ENCODE peak calls at places on chromosomes 3 and 15, in nine cellular contexts. One of them, this sample, is unnamed.

GRCh38 chr15:47570044-47570443 is 147.3 kb upstream of the SEMA6D start:
- DNase-seq in DND-41: no peak
- DNase-seq in HFF-Myc: no peak
- DNase-seq in stomach: no peak
- DNase-seq in AG10803: no peak
- DNase-seq in neural crest cell: no peak
- DNase-seq in GM06990: no peak
- DNase-seq in coronary artery: no peak
- DNase-seq in GM10248: no peak
- DNase-seq in this sample: no peak

GRCh38 chr3:186826978-186827857 is 15.3 kb upstream of the ADIPOQ start:
- DNase-seq in DND-41: peak
- DNase-seq in HFF-Myc: no peak
- DNase-seq in stomach: peak
- DNase-seq in AG10803: peak
- DNase-seq in neural crest cell: peak
- DNase-seq in GM06990: peak
- DNase-seq in coronary artery: peak
- DNase-seq in GM10248: peak
- DNase-seq in this sample: no peak

GRCh38 chr3:114350690-114351089 is 56.9 kb downstream of the TIGIT start:
- DNase-seq in DND-41: no peak
- DNase-seq in HFF-Myc: no peak
- DNase-seq in stomach: no peak
- DNase-seq in AG10803: no peak
- DNase-seq in neural crest cell: no peak
- DNase-seq in GM06990: no peak
- DNase-seq in coronary artery: no peak
- DNase-seq in GM10248: no peak
- DNase-seq in this sample: no peak

GRCh38 chr15:89408512-89409183 is 74.0 kb upstream of the POLG start:
- DNase-seq in DND-41: no peak
- DNase-seq in HFF-Myc: no peak
- DNase-seq in stomach: no peak
- DNase-seq in AG10803: no peak
- DNase-seq in neural crest cell: no peak
- DNase-seq in GM06990: no peak
- DNase-seq in coronary artery: no peak
- DNase-seq in GM10248: no peak
- DNase-seq in this sample: no peak

GRCh38 chr3:55629432-55629831 is 142.3 kb upstream of the WNT5A start:
- DNase-seq in DND-41: no peak
- DNase-seq in HFF-Myc: no peak
- DNase-seq in stomach: peak
- DNase-seq in AG10803: no peak
- DNase-seq in neural crest cell: no peak
- DNase-seq in GM06990: no peak
- DNase-seq in coronary artery: no peak
- DNase-seq in GM10248: no peak
- DNase-seq in this sample: no peak

GRCh38 chr15:72784233-72784876 is 797 bp upstream of the ADPGK start:
- DNase-seq in DND-41: peak
- DNase-seq in HFF-Myc: peak
- DNase-seq in stomach: no peak
- DNase-seq in AG10803: peak
- DNase-seq in neural crest cell: peak
- DNase-seq in GM06990: no peak
- DNase-seq in coronary artery: no peak
- DNase-seq in GM10248: peak
- DNase-seq in this sample: peak

GRCh38 chr3:146594843-146595482 is 10.2 kb downstream of the PLSCR5 start:
- DNase-seq in DND-41: no peak
- DNase-seq in HFF-Myc: no peak
- DNase-seq in stomach: no peak
- DNase-seq in AG10803: peak
- DNase-seq in neural crest cell: no peak
- DNase-seq in GM06990: no peak
- DNase-seq in coronary artery: no peak
- DNase-seq in GM10248: no peak
- DNase-seq in this sample: no peak

GRCh38 chr3:122427857-122428471 is 12.1 kb upstream of the WDR5B start:
- DNase-seq in DND-41: no peak
- DNase-seq in HFF-Myc: no peak
- DNase-seq in stomach: no peak
- DNase-seq in AG10803: no peak
- DNase-seq in neural crest cell: no peak
- DNase-seq in GM06990: peak
- DNase-seq in coronary artery: no peak
- DNase-seq in GM10248: no peak
- DNase-seq in this sample: no peak

GRCh38 chr15:42087460-42087859 is 6.9 kb downstream of the PLA2G4D start:
- DNase-seq in DND-41: no peak
- DNase-seq in HFF-Myc: no peak
- DNase-seq in stomach: peak
- DNase-seq in AG10803: no peak
- DNase-seq in neural crest cell: no peak
- DNase-seq in GM06990: no peak
- DNase-seq in coronary artery: no peak
- DNase-seq in GM10248: no peak
- DNase-seq in this sample: no peak

GRCh38 chr15:39799552-39800011 is 16.9 kb upstream of the FSIP1 start:
- DNase-seq in DND-41: no peak
- DNase-seq in HFF-Myc: no peak
- DNase-seq in stomach: no peak
- DNase-seq in AG10803: no peak
- DNase-seq in neural crest cell: no peak
- DNase-seq in GM06990: no peak
- DNase-seq in coronary artery: no peak
- DNase-seq in GM10248: no peak
- DNase-seq in this sample: no peak

GRCh38 chr3:169891886-169892285 is 19.5 kb upstream of the SAMD7 start:
- DNase-seq in DND-41: no peak
- DNase-seq in HFF-Myc: no peak
- DNase-seq in stomach: no peak
- DNase-seq in AG10803: no peak
- DNase-seq in neural crest cell: no peak
- DNase-seq in GM06990: no peak
- DNase-seq in coronary artery: no peak
- DNase-seq in GM10248: no peak
- DNase-seq in this sample: no peak

GRCh38 chr3:11362600-11362999 is 90.4 kb downstream of the ATG7 start:
- DNase-seq in DND-41: no peak
- DNase-seq in HFF-Myc: no peak
- DNase-seq in stomach: no peak
- DNase-seq in AG10803: peak
- DNase-seq in neural crest cell: no peak
- DNase-seq in GM06990: no peak
- DNase-seq in coronary artery: no peak
- DNase-seq in GM10248: no peak
- DNase-seq in this sample: peak

GRCh38 chr15:99502182-99502581 is 63.6 kb upstream of the MEF2A start:
- DNase-seq in DND-41: no peak
- DNase-seq in HFF-Myc: no peak
- DNase-seq in stomach: no peak
- DNase-seq in AG10803: no peak
- DNase-seq in neural crest cell: no peak
- DNase-seq in GM06990: peak
- DNase-seq in coronary artery: no peak
- DNase-seq in GM10248: peak
- DNase-seq in this sample: no peak

GRCh38 chr15:90375071-90375470 is 13.0 kb upstream of the IQGAP1 start:
- DNase-seq in DND-41: no peak
- DNase-seq in HFF-Myc: no peak
- DNase-seq in stomach: no peak
- DNase-seq in AG10803: no peak
- DNase-seq in neural crest cell: no peak
- DNase-seq in GM06990: no peak
- DNase-seq in coronary artery: no peak
- DNase-seq in GM10248: no peak
- DNase-seq in this sample: no peak

GRCh38 chr3:99172736-99173657 is 271.5 kb upstream of the DCBLD2 start:
- DNase-seq in DND-41: peak
- DNase-seq in HFF-Myc: peak
- DNase-seq in stomach: peak
- DNase-seq in AG10803: peak
- DNase-seq in neural crest cell: peak
- DNase-seq in GM06990: peak
- DNase-seq in coronary artery: no peak
- DNase-seq in GM10248: peak
- DNase-seq in this sample: peak

GRCh38 chr3:52897130-52898109 is at the start of gene STIMATE:
- DNase-seq in DND-41: peak
- DNase-seq in HFF-Myc: no peak
- DNase-seq in stomach: peak
- DNase-seq in AG10803: peak
- DNase-seq in neural crest cell: peak
- DNase-seq in GM06990: peak
- DNase-seq in coronary artery: peak
- DNase-seq in GM10248: peak
- DNase-seq in this sample: peak

GRCh38 chr15:68019814-68020525 is 34.1 kb upstream of the PIAS1 start:
- DNase-seq in DND-41: no peak
- DNase-seq in HFF-Myc: no peak
- DNase-seq in stomach: no peak
- DNase-seq in AG10803: no peak
- DNase-seq in neural crest cell: no peak
- DNase-seq in GM06990: no peak
- DNase-seq in coronary artery: no peak
- DNase-seq in GM10248: no peak
- DNase-seq in this sample: no peak
- TF ChIP-seq CTCF in DND-41: no peak
- TF ChIP-seq CTCF in HFF-Myc: no peak
- TF ChIP-seq CTCF in stomach: no peak
- TF ChIP-seq CTCF in AG10803: no peak
- TF ChIP-seq CTCF in neural crest cell: no peak
- TF ChIP-seq CTCF in GM06990: no peak
- TF ChIP-seq CTCF in coronary artery: no peak
- TF ChIP-seq CTCF in GM10248: no peak
- TF ChIP-seq CTCF in this sample: no peak

GRCh38 chr3:194573680-194574437 is 59.4 kb downstream of the TMEM44 start:
- DNase-seq in DND-41: peak
- DNase-seq in HFF-Myc: no peak
- DNase-seq in stomach: peak
- DNase-seq in AG10803: peak
- DNase-seq in neural crest cell: peak
- DNase-seq in GM06990: no peak
- DNase-seq in coronary artery: no peak
- DNase-seq in GM10248: peak
- DNase-seq in this sample: peak
- TF ChIP-seq CTCF in DND-41: peak
- TF ChIP-seq CTCF in HFF-Myc: peak
- TF ChIP-seq CTCF in stomach: peak
- TF ChIP-seq CTCF in AG10803: peak
- TF ChIP-seq CTCF in neural crest cell: peak
- TF ChIP-seq CTCF in GM06990: peak
- TF ChIP-seq CTCF in coronary artery: peak
- TF ChIP-seq CTCF in GM10248: peak
- TF ChIP-seq CTCF in this sample: peak

GRCh38 chr3:36649078-36649477 is 115.3 kb downstream of the DCLK3 start:
- DNase-seq in DND-41: no peak
- DNase-seq in HFF-Myc: no peak
- DNase-seq in stomach: no peak
- DNase-seq in AG10803: peak
- DNase-seq in neural crest cell: no peak
- DNase-seq in GM06990: no peak
- DNase-seq in coronary artery: no peak
- DNase-seq in GM10248: no peak
- DNase-seq in this sample: no peak

GRCh38 chr3:36653095-36653494 is 111.3 kb downstream of the DCLK3 start:
- DNase-seq in DND-41: no peak
- DNase-seq in HFF-Myc: peak
- DNase-seq in stomach: no peak
- DNase-seq in AG10803: peak
- DNase-seq in neural crest cell: no peak
- DNase-seq in GM06990: no peak
- DNase-seq in coronary artery: no peak
- DNase-seq in GM10248: no peak
- DNase-seq in this sample: no peak

GRCh38 chr3:36648241-36649034 is 115.9 kb downstream of the DCLK3 start:
- DNase-seq in DND-41: no peak
- DNase-seq in HFF-Myc: peak
- DNase-seq in stomach: no peak
- DNase-seq in AG10803: peak
- DNase-seq in neural crest cell: no peak
- DNase-seq in GM06990: peak
- DNase-seq in coronary artery: no peak
- DNase-seq in GM10248: no peak
- DNase-seq in this sample: peak

GRCh38 chr3:36647423-36647853 is 116.9 kb downstream of the DCLK3 start:
- DNase-seq in DND-41: no peak
- DNase-seq in HFF-Myc: no peak
- DNase-seq in stomach: no peak
- DNase-seq in AG10803: peak
- DNase-seq in neural crest cell: no peak
- DNase-seq in GM06990: no peak
- DNase-seq in coronary artery: no peak
- DNase-seq in GM10248: no peak
- DNase-seq in this sample: no peak

DNA sequence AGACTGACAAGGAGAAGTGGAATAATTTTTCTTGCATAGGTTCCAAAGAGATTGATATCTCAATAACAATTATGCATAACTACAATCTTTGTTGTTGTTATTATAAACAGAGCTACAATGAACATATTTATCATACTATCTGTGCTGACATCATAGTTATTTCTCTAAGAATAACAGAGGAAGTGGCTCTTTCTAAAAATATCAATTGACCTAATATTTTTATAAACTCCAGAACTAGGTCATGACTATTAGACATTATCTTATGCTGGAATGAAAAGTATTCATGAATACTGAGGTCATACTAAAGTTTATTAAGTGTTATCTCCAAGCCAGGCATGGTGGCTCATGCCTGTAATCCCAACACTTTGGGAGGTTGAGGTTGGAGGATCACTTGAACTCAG is 114.1 kb downstream of the DCLK3 start:
- DNase-seq in DND-41: no peak
- DNase-seq in HFF-Myc: no peak
- DNase-seq in stomach: no peak
- DNase-seq in AG10803: peak
- DNase-seq in neural crest cell: no peak
- DNase-seq in GM06990: no peak
- DNase-seq in coronary artery: no peak
- DNase-seq in GM10248: no peak
- DNase-seq in this sample: no peak
- TF ChIP-seq CTCF in DND-41: no peak
- TF ChIP-seq CTCF in HFF-Myc: no peak
- TF ChIP-seq CTCF in stomach: no peak
- TF ChIP-seq CTCF in AG10803: no peak
- TF ChIP-seq CTCF in neural crest cell: no peak
- TF ChIP-seq CTCF in GM06990: no peak
- TF ChIP-seq CTCF in coronary artery: no peak
- TF ChIP-seq CTCF in GM10248: no peak
- TF ChIP-seq CTCF in this sample: no peak

GRCh38 chr3:26484140-26484539 is 138.4 kb upstream of the LRRC3B start:
- DNase-seq in DND-41: no peak
- DNase-seq in HFF-Myc: no peak
- DNase-seq in stomach: no peak
- DNase-seq in AG10803: no peak
- DNase-seq in neural crest cell: no peak
- DNase-seq in GM06990: no peak
- DNase-seq in coronary artery: no peak
- DNase-seq in GM10248: no peak
- DNase-seq in this sample: no peak
- TF ChIP-seq CTCF in DND-41: no peak
- TF ChIP-seq CTCF in HFF-Myc: no peak
- TF ChIP-seq CTCF in stomach: no peak
- TF ChIP-seq CTCF in AG10803: no peak
- TF ChIP-seq CTCF in neural crest cell: peak
- TF ChIP-seq CTCF in GM06990: no peak
- TF ChIP-seq CTCF in coronary artery: no peak
- TF ChIP-seq CTCF in GM10248: no peak
- TF ChIP-seq CTCF in this sample: no peak

GRCh38 chr3:129892857-129893615 is 475 bp downstream of the TMCC1 start:
- DNase-seq in DND-41: peak
- DNase-seq in HFF-Myc: no peak
- DNase-seq in stomach: no peak
- DNase-seq in AG10803: peak
- DNase-seq in neural crest cell: peak
- DNase-seq in GM06990: peak
- DNase-seq in coronary artery: peak
- DNase-seq in GM10248: peak
- DNase-seq in this sample: no peak
- TF ChIP-seq CTCF in DND-41: peak
- TF ChIP-seq CTCF in HFF-Myc: no peak
- TF ChIP-seq CTCF in stomach: peak
- TF ChIP-seq CTCF in AG10803: no peak
- TF ChIP-seq CTCF in neural crest cell: no peak
- TF ChIP-seq CTCF in GM06990: no peak
- TF ChIP-seq CTCF in coronary artery: no peak
- TF ChIP-seq CTCF in GM10248: no peak
- TF ChIP-seq CTCF in this sample: no peak

This sample was measured in AG09319.